ENCODE peak calls at places on chromosome 18, in ten cellular contexts. One of them, this sample, is unnamed.

GRCh38 chr18:28984731-28985130 is 807.8 kb upstream of the CDH2 start:
- DNase-seq in posterior cingulate gyrus: no peak
- DNase-seq in sciatic nerve: no peak
- DNase-seq in aorta: no peak
- DNase-seq in Calu3: no peak
- DNase-seq in Kasumi-1: no peak
- DNase-seq in lower leg skin: no peak
- DNase-seq in GM04503: no peak
- DNase-seq in stimulated activated CD8-positive, alpha-beta memory T cell treated with anti-CD3 and anti-CD28 coated beads, Interleukin-4, amount 100 ng/mL, for 24 hours: no peak
- DNase-seq in HFF-Myc: no peak
- DNase-seq in this sample: no peak

GRCh38 chr18:449374-449773 is 51.1 kb downstream of the COLEC12 start:
- DNase-seq in stimulated activated CD8-positive, alpha-beta memory T cell treated with anti-CD3 and anti-CD28 coated beads, Interleukin-4, amount 100 ng/mL, for 24 hours: no peak
- DNase-seq in GM04503: no peak
- DNase-seq in posterior cingulate gyrus: no peak
- DNase-seq in lower leg skin: no peak
- DNase-seq in Kasumi-1: no peak
- DNase-seq in Calu3: peak
- DNase-seq in sciatic nerve: no peak
- DNase-seq in aorta: no peak
- DNase-seq in HFF-Myc: no peak
- DNase-seq in this sample: no peak

GRCh38 chr18:8503287-8503686 is 106.0 kb upstream of the RAB12 start:
- DNase-seq in lower leg skin: no peak
- DNase-seq in posterior cingulate gyrus: no peak
- DNase-seq in Calu3: no peak
- DNase-seq in GM04503: no peak
- DNase-seq in HFF-Myc: no peak
- DNase-seq in sciatic nerve: no peak
- DNase-seq in aorta: no peak
- DNase-seq in Kasumi-1: no peak
- DNase-seq in stimulated activated CD8-positive, alpha-beta memory T cell treated with anti-CD3 and anti-CD28 coated beads, Interleukin-4, amount 100 ng/mL, for 24 hours: no peak
- DNase-seq in this sample: no peak

GRCh38 chr18:32308493-32309120 is 118.8 kb downstream of the MEP1B start:
- DNase-seq in lower leg skin: peak
- DNase-seq in HFF-Myc: peak
- DNase-seq in posterior cingulate gyrus: no peak
- DNase-seq in stimulated activated CD8-positive, alpha-beta memory T cell treated with anti-CD3 and anti-CD28 coated beads, Interleukin-4, amount 100 ng/mL, for 24 hours: no peak
- DNase-seq in Calu3: peak
- DNase-seq in GM04503: no peak
- DNase-seq in aorta: no peak
- DNase-seq in sciatic nerve: no peak
- DNase-seq in Kasumi-1: peak
- DNase-seq in this sample: no peak

GRCh38 chr18:48842259-48843061 is 108.3 kb downstream of the SMAD7 start:
- DNase-seq in Calu3: peak
- DNase-seq in lower leg skin: no peak
- DNase-seq in GM04503: no peak
- DNase-seq in stimulated activated CD8-positive, alpha-beta memory T cell treated with anti-CD3 and anti-CD28 coated beads, Interleukin-4, amount 100 ng/mL, for 24 hours: peak
- DNase-seq in sciatic nerve: no peak
- DNase-seq in aorta: peak
- DNase-seq in posterior cingulate gyrus: no peak
- DNase-seq in Kasumi-1: no peak
- DNase-seq in HFF-Myc: no peak
- DNase-seq in this sample: no peak

GRCh38 chr18:23228102-23229051 is 93.1 kb downstream of the CABLES1 start:
- DNase-seq in sciatic nerve: no peak
- DNase-seq in GM04503: no peak
- DNase-seq in Calu3: no peak
- DNase-seq in stimulated activated CD8-positive, alpha-beta memory T cell treated with anti-CD3 and anti-CD28 coated beads, Interleukin-4, amount 100 ng/mL, for 24 hours: no peak
- DNase-seq in HFF-Myc: no peak
- DNase-seq in lower leg skin: no peak
- DNase-seq in Kasumi-1: peak
- DNase-seq in aorta: peak
- DNase-seq in posterior cingulate gyrus: no peak
- DNase-seq in this sample: no peak

GRCh38 chr18:62897153-62897552 is 181.8 kb downstream of the PHLPP1 start:
- DNase-seq in GM04503: no peak
- DNase-seq in Kasumi-1: no peak
- DNase-seq in stimulated activated CD8-positive, alpha-beta memory T cell treated with anti-CD3 and anti-CD28 coated beads, Interleukin-4, amount 100 ng/mL, for 24 hours: no peak
- DNase-seq in lower leg skin: no peak
- DNase-seq in sciatic nerve: no peak
- DNase-seq in posterior cingulate gyrus: no peak
- DNase-seq in HFF-Myc: no peak
- DNase-seq in Calu3: no peak
- DNase-seq in aorta: no peak
- DNase-seq in this sample: no peak

GRCh38 chr18:54558609-54559585 is 32.1 kb upstream of the DYNAP start:
- DNase-seq in HFF-Myc: peak
- DNase-seq in stimulated activated CD8-positive, alpha-beta memory T cell treated with anti-CD3 and anti-CD28 coated beads, Interleukin-4, amount 100 ng/mL, for 24 hours: no peak
- DNase-seq in GM04503: no peak
- DNase-seq in Calu3: peak
- DNase-seq in Kasumi-1: peak
- DNase-seq in posterior cingulate gyrus: no peak
- DNase-seq in aorta: no peak
- DNase-seq in lower leg skin: no peak
- DNase-seq in sciatic nerve: no peak
- DNase-seq in this sample: no peak

GRCh38 chr18:79923896-79924585 is 27.4 kb downstream of the SLC66A2 start:
- DNase-seq in posterior cingulate gyrus: no peak
- DNase-seq in sciatic nerve: peak
- DNase-seq in Kasumi-1: no peak
- DNase-seq in HFF-Myc: no peak
- DNase-seq in Calu3: no peak
- DNase-seq in lower leg skin: peak
- DNase-seq in GM04503: no peak
- DNase-seq in aorta: peak
- DNase-seq in stimulated activated CD8-positive, alpha-beta memory T cell treated with anti-CD3 and anti-CD28 coated beads, Interleukin-4, amount 100 ng/mL, for 24 hours: no peak
- DNase-seq in this sample: no peak

GRCh38 chr18:28267878-28268625 is 91.1 kb upstream of the CDH2 start:
- DNase-seq in lower leg skin: no peak
- DNase-seq in Calu3: no peak
- DNase-seq in aorta: no peak
- DNase-seq in posterior cingulate gyrus: no peak
- DNase-seq in stimulated activated CD8-positive, alpha-beta memory T cell treated with anti-CD3 and anti-CD28 coated beads, Interleukin-4, amount 100 ng/mL, for 24 hours: no peak
- DNase-seq in HFF-Myc: peak
- DNase-seq in Kasumi-1: no peak
- DNase-seq in GM04503: no peak
- DNase-seq in sciatic nerve: no peak
- DNase-seq in this sample: no peak

GRCh38 chr18:2402084-2402483 is 169.2 kb downstream of the METTL4 start:
- DNase-seq in sciatic nerve: no peak
- DNase-seq in Kasumi-1: no peak
- DNase-seq in HFF-Myc: no peak
- DNase-seq in lower leg skin: no peak
- DNase-seq in stimulated activated CD8-positive, alpha-beta memory T cell treated with anti-CD3 and anti-CD28 coated beads, Interleukin-4, amount 100 ng/mL, for 24 hours: no peak
- DNase-seq in posterior cingulate gyrus: no peak
- DNase-seq in GM04503: peak
- DNase-seq in aorta: no peak
- DNase-seq in Calu3: no peak
- DNase-seq in this sample: no peak

GRCh38 chr18:49212819-49213218 is 247.6 kb downstream of the DYM start:
- DNase-seq in lower leg skin: no peak
- DNase-seq in aorta: no peak
- DNase-seq in GM04503: no peak
- DNase-seq in posterior cingulate gyrus: no peak
- DNase-seq in Kasumi-1: no peak
- DNase-seq in Calu3: no peak
- DNase-seq in HFF-Myc: no peak
- DNase-seq in sciatic nerve: no peak
- DNase-seq in stimulated activated CD8-positive, alpha-beta memory T cell treated with anti-CD3 and anti-CD28 coated beads, Interleukin-4, amount 100 ng/mL, for 24 hours: no peak
- DNase-seq in this sample: no peak

GRCh38 chr18:64017870-64018269 is 48.0 kb downstream of the SERPINB8 start:
- DNase-seq in Calu3: no peak
- DNase-seq in HFF-Myc: peak
- DNase-seq in GM04503: no peak
- DNase-seq in aorta: no peak
- DNase-seq in posterior cingulate gyrus: no peak
- DNase-seq in Kasumi-1: peak
- DNase-seq in lower leg skin: no peak
- DNase-seq in sciatic nerve: no peak
- DNase-seq in stimulated activated CD8-positive, alpha-beta memory T cell treated with anti-CD3 and anti-CD28 coated beads, Interleukin-4, amount 100 ng/mL, for 24 hours: no peak
- DNase-seq in this sample: no peak

GRCh38 chr18:79625195-79625923 is 54.2 kb upstream of the CTDP1 start:
- DNase-seq in lower leg skin: no peak
- DNase-seq in aorta: peak
- DNase-seq in GM04503: no peak
- DNase-seq in HFF-Myc: no peak
- DNase-seq in stimulated activated CD8-positive, alpha-beta memory T cell treated with anti-CD3 and anti-CD28 coated beads, Interleukin-4, amount 100 ng/mL, for 24 hours: no peak
- DNase-seq in Calu3: no peak
- DNase-seq in posterior cingulate gyrus: no peak
- DNase-seq in sciatic nerve: peak
- DNase-seq in Kasumi-1: peak
- DNase-seq in this sample: no peak

GRCh38 chr18:50373531-50373930 is 1.3 kb upstream of the SKA1 start:
- DNase-seq in lower leg skin: no peak
- DNase-seq in sciatic nerve: no peak
- DNase-seq in GM04503: no peak
- DNase-seq in Calu3: no peak
- DNase-seq in aorta: no peak
- DNase-seq in stimulated activated CD8-positive, alpha-beta memory T cell treated with anti-CD3 and anti-CD28 coated beads, Interleukin-4, amount 100 ng/mL, for 24 hours: no peak
- DNase-seq in posterior cingulate gyrus: no peak
- DNase-seq in HFF-Myc: no peak
- DNase-seq in Kasumi-1: no peak
- DNase-seq in this sample: no peak

GRCh38 chr18:70523035-70523797 is 234.4 kb downstream of the SOCS6 start:
- DNase-seq in posterior cingulate gyrus: no peak
- DNase-seq in HFF-Myc: no peak
- DNase-seq in sciatic nerve: no peak
- DNase-seq in lower leg skin: no peak
- DNase-seq in Kasumi-1: no peak
- DNase-seq in stimulated activated CD8-positive, alpha-beta memory T cell treated with anti-CD3 and anti-CD28 coated beads, Interleukin-4, amount 100 ng/mL, for 24 hours: no peak
- DNase-seq in Calu3: no peak
- DNase-seq in aorta: no peak
- DNase-seq in GM04503: no peak
- DNase-seq in this sample: no peak

GRCh38 chr18:79386547-79386946 is 9.2 kb upstream of the NFATC1 start:
- DNase-seq in Kasumi-1: no peak
- DNase-seq in aorta: no peak
- DNase-seq in Calu3: no peak
- DNase-seq in stimulated activated CD8-positive, alpha-beta memory T cell treated with anti-CD3 and anti-CD28 coated beads, Interleukin-4, amount 100 ng/mL, for 24 hours: no peak
- DNase-seq in GM04503: no peak
- DNase-seq in sciatic nerve: peak
- DNase-seq in posterior cingulate gyrus: no peak
- DNase-seq in lower leg skin: no peak
- DNase-seq in HFF-Myc: no peak
- DNase-seq in this sample: no peak

GRCh38 chr18:44298566-44298965 is 382.1 kb upstream of the SETBP1 start:
- DNase-seq in aorta: no peak
- DNase-seq in lower leg skin: no peak
- DNase-seq in GM04503: no peak
- DNase-seq in posterior cingulate gyrus: no peak
- DNase-seq in stimulated activated CD8-positive, alpha-beta memory T cell treated with anti-CD3 and anti-CD28 coated beads, Interleukin-4, amount 100 ng/mL, for 24 hours: no peak
- DNase-seq in Kasumi-1: no peak
- DNase-seq in HFF-Myc: no peak
- DNase-seq in Calu3: no peak
- DNase-seq in sciatic nerve: no peak
- DNase-seq in this sample: no peak

GRCh38 chr18:63207825-63208224 is 111.7 kb downstream of the BCL2 start:
- DNase-seq in Calu3: no peak
- DNase-seq in sciatic nerve: no peak
- DNase-seq in GM04503: no peak
- DNase-seq in aorta: no peak
- DNase-seq in stimulated activated CD8-positive, alpha-beta memory T cell treated with anti-CD3 and anti-CD28 coated beads, Interleukin-4, amount 100 ng/mL, for 24 hours: no peak
- DNase-seq in posterior cingulate gyrus: no peak
- DNase-seq in lower leg skin: no peak
- DNase-seq in HFF-Myc: no peak
- DNase-seq in Kasumi-1: no peak
- DNase-seq in this sample: no peak

GRCh38 chr18:53560546-53560945 is 663.9 kb downstream of the MBD2 start:
- DNase-seq in posterior cingulate gyrus: no peak
- DNase-seq in GM04503: no peak
- DNase-seq in aorta: no peak
- DNase-seq in lower leg skin: no peak
- DNase-seq in Calu3: no peak
- DNase-seq in HFF-Myc: no peak
- DNase-seq in sciatic nerve: no peak
- DNase-seq in Kasumi-1: no peak
- DNase-seq in stimulated activated CD8-positive, alpha-beta memory T cell treated with anti-CD3 and anti-CD28 coated beads, Interleukin-4, amount 100 ng/mL, for 24 hours: no peak
- DNase-seq in this sample: no peak

GRCh38 chr18:28175930-28176673 is 828 bp downstream of the CDH2 start:
- DNase-seq in Calu3: no peak
- DNase-seq in HFF-Myc: no peak
- DNase-seq in Kasumi-1: no peak
- DNase-seq in sciatic nerve: no peak
- DNase-seq in aorta: no peak
- DNase-seq in posterior cingulate gyrus: peak
- DNase-seq in lower leg skin: no peak
- DNase-seq in GM04503: no peak
- DNase-seq in stimulated activated CD8-positive, alpha-beta memory T cell treated with anti-CD3 and anti-CD28 coated beads, Interleukin-4, amount 100 ng/mL, for 24 hours: no peak
- DNase-seq in this sample: peak

GRCh38 chr18:56962322-56962721 is 184.6 kb upstream of the BOD1L2 start:
- DNase-seq in Kasumi-1: no peak
- DNase-seq in Calu3: no peak
- DNase-seq in stimulated activated CD8-positive, alpha-beta memory T cell treated with anti-CD3 and anti-CD28 coated beads, Interleukin-4, amount 100 ng/mL, for 24 hours: no peak
- DNase-seq in GM04503: no peak
- DNase-seq in sciatic nerve: no peak
- DNase-seq in aorta: no peak
- DNase-seq in lower leg skin: no peak
- DNase-seq in HFF-Myc: no peak
- DNase-seq in posterior cingulate gyrus: no peak
- DNase-seq in this sample: no peak

GRCh38 chr18:68769423-68769822 is 28.5 kb upstream of the CCDC102B start:
- DNase-seq in GM04503: peak
- DNase-seq in Calu3: no peak
- DNase-seq in posterior cingulate gyrus: no peak
- DNase-seq in Kasumi-1: no peak
- DNase-seq in lower leg skin: peak
- DNase-seq in stimulated activated CD8-positive, alpha-beta memory T cell treated with anti-CD3 and anti-CD28 coated beads, Interleukin-4, amount 100 ng/mL, for 24 hours: no peak
- DNase-seq in aorta: peak
- DNase-seq in HFF-Myc: no peak
- DNase-seq in sciatic nerve: peak
- DNase-seq in this sample: no peak

GRCh38 chr18:6106116-6106645 is 210.9 kb upstream of the TMEM200C start:
- DNase-seq in Kasumi-1: no peak
- DNase-seq in HFF-Myc: no peak
- DNase-seq in Calu3: no peak
- DNase-seq in GM04503: no peak
- DNase-seq in stimulated activated CD8-positive, alpha-beta memory T cell treated with anti-CD3 and anti-CD28 coated beads, Interleukin-4, amount 100 ng/mL, for 24 hours: no peak
- DNase-seq in sciatic nerve: no peak
- DNase-seq in posterior cingulate gyrus: no peak
- DNase-seq in aorta: no peak
- DNase-seq in lower leg skin: no peak
- DNase-seq in this sample: no peak

GRCh38 chr18:79604913-79605235 is 74.7 kb upstream of the CTDP1 start:
- DNase-seq in sciatic nerve: no peak
- DNase-seq in aorta: no peak
- DNase-seq in Kasumi-1: no peak
- DNase-seq in stimulated activated CD8-positive, alpha-beta memory T cell treated with anti-CD3 and anti-CD28 coated beads, Interleukin-4, amount 100 ng/mL, for 24 hours: no peak
- DNase-seq in HFF-Myc: no peak
- DNase-seq in Calu3: no peak
- DNase-seq in lower leg skin: no peak
- DNase-seq in GM04503: no peak
- DNase-seq in posterior cingulate gyrus: no peak
- DNase-seq in this sample: no peak

GRCh38 chr18:25066536-25066935 is 285.4 kb downstream of the ZNF521 start:
- DNase-seq in aorta: no peak
- DNase-seq in sciatic nerve: no peak
- DNase-seq in HFF-Myc: no peak
- DNase-seq in stimulated activated CD8-positive, alpha-beta memory T cell treated with anti-CD3 and anti-CD28 coated beads, Interleukin-4, amount 100 ng/mL, for 24 hours: no peak
- DNase-seq in Calu3: no peak
- DNase-seq in GM04503: no peak
- DNase-seq in Kasumi-1: no peak
- DNase-seq in lower leg skin: no peak
- DNase-seq in posterior cingulate gyrus: no peak
- DNase-seq in this sample: no peak

GRCh38 chr18:60452424-60452823 is 79.8 kb upstream of the MC4R start:
- DNase-seq in GM04503: no peak
- DNase-seq in HFF-Myc: no peak
- DNase-seq in Calu3: no peak
- DNase-seq in lower leg skin: no peak
- DNase-seq in stimulated activated CD8-positive, alpha-beta memory T cell treated with anti-CD3 and anti-CD28 coated beads, Interleukin-4, amount 100 ng/mL, for 24 hours: no peak
- DNase-seq in Kasumi-1: no peak
- DNase-seq in aorta: no peak
- DNase-seq in sciatic nerve: no peak
- DNase-seq in posterior cingulate gyrus: no peak
- DNase-seq in this sample: no peak

GRCh38 chr18:39863916-39864315 is 2091.1 kb upstream of the PIK3C3 start:
- DNase-seq in GM04503: no peak
- DNase-seq in sciatic nerve: no peak
- DNase-seq in aorta: no peak
- DNase-seq in Calu3: no peak
- DNase-seq in HFF-Myc: no peak
- DNase-seq in posterior cingulate gyrus: no peak
- DNase-seq in stimulated activated CD8-positive, alpha-beta memory T cell treated with anti-CD3 and anti-CD28 coated beads, Interleukin-4, amount 100 ng/mL, for 24 hours: no peak
- DNase-seq in lower leg skin: no peak
- DNase-seq in Kasumi-1: no peak
- DNase-seq in this sample: no peak

This sample was measured in occipital lobe.